ENCODE peak calls at places on chromosome 9, in six cellular contexts. I, N, P, O, M and Y are unnamed samples.

GRCh38 chr9:19782005-19782404 is 6.8 kb downstream of the SLC24A2 start:
- DNase-seq in I (peak), N (no peak), P (no peak), O (no peak), M (peak), Y (no peak)

GRCh38 chr9:84781431-84781830 is 111.9 kb downstream of the NTRK2 start:
- DNase-seq in I (peak), N (no peak), P (no peak), O (peak), M (peak), Y (peak)

GRCh38 chr9:99433555-99433954 is 211.5 kb downstream of the SEC61B start:
- DNase-seq in I (peak), N (peak), P (no peak), O (no peak), M (peak), Y (peak)

GRCh38 chr9:104905153-104905901 is 22.6 kb downstream of the ABCA1 start:
- DNase-seq in I (peak), N (no peak), P (no peak), O (no peak), M (no peak), Y (peak)

GRCh38 chr9:20781086-20781485 is 97.0 kb downstream of the FOCAD start:
- DNase-seq in I (peak), N (no peak), P (no peak), O (no peak), M (peak), Y (no peak)

GRCh38 chr9:95552814-95553546 is 36.2 kb upstream of the PTCH1 start:
- DNase-seq in I (peak), N (no peak), P (no peak), O (no peak), M (peak), Y (peak)

GRCh38 chr9:105681724-105682123 is 12.6 kb upstream of the TMEM38B start:
- DNase-seq in I (peak), N (peak), P (no peak), O (no peak), M (peak), Y (peak)

GRCh38 chr9:94757158-94757557 is 30.7 kb downstream of the AOPEP start:
- DNase-seq in I (peak), N (peak), P (no peak), O (no peak), M (peak), Y (peak)